ENCODE peak calls at places on chromosomes 1 and 21, in seven cellular contexts. R is thoracic aorta, D is HTR-8/SVneo, K is tibial artery, U is Right ventricle myocardium superior, A is WTC11, E is breast epithelium. Z is an unnamed sample.

GRCh38 chr1:43293896-43294760 is 6.7 kb upstream of the TIE1 start:
- DNase-seq in K (no peak), A (no peak), R (no peak), E (no peak), D (peak), U (peak), Z (no peak)

GRCh38 chr1:44511363-44511762 is 106.3 kb downstream of the RNF220 start:
- DNase-seq in E (no peak), K (no peak), R (no peak), D (no peak), A (no peak), U (no peak), Z (no peak)

GRCh38 chr1:51331206-51332100 is 1.1 kb upstream of the TTC39A start:
- DNase-seq in A (no peak), E (peak), K (no peak), R (no peak), U (no peak), D (peak), Z (peak)

GRCh38 chr1:179305450-179305849 is 11.9 kb downstream of the SOAT1 start:
- DNase-seq in D (no peak), R (no peak), E (no peak), U (no peak), A (no peak), K (no peak), Z (no peak)

GRCh38 chr1:18953656-18954259 is 2.7 kb downstream of the IFFO2 start:
- DNase-seq in K (no peak), A (no peak), R (no peak), E (peak), U (no peak), D (no peak), Z (no peak)

GRCh38 chr1:92968138-92969032 is 7.1 kb upstream of the DIPK1A start:
- DNase-seq in A (no peak), D (no peak), E (no peak), R (no peak), K (no peak), U (no peak), Z (no peak)

GRCh38 chr1:34645919-34646318 is 108.9 kb upstream of the GJB5 start:
- DNase-seq in R (no peak), U (no peak), A (no peak), D (no peak), K (no peak), E (no peak), Z (no peak)

GRCh38 chr21:22609802-22610201 is 1611.6 kb downstream of the NCAM2 start:
- DNase-seq in R (no peak), D (no peak), E (no peak), U (no peak), A (no peak), K (no peak), Z (no peak)

GRCh38 chr1:56576880-56577858 is 2.2 kb downstream of the PLPP3 start:
- DNase-seq in D (peak), R (no peak), K (peak), U (no peak), A (no peak), E (no peak), Z (no peak)

GRCh38 chr1:112557385-112557784 is 48.6 kb downstream of the WNT2B start:
- DNase-seq in D (no peak), R (no peak), K (no peak), U (no peak), A (no peak), E (no peak), Z (no peak)

GRCh38 chr21:41746744-41747006 is 20.2 kb downstream of the RIPK4 start:
- DNase-seq in U (no peak), A (no peak), K (no peak), D (no peak), E (no peak), R (no peak), Z (no peak)